ENCODE peak calls at places on chromosomes 1 and 21, in eight cellular contexts. X is fibroblast of lung, I is neural progenitor cell, Z is HCT116, Y is H1, S is MM.1S, P is GM23248, T is keratinocyte. W is an unnamed sample.

GRCh38 chr1:54571803-54572202 is 23.8 kb downstream of the ACOT11 start:
- DNase-seq in X (no peak), I (peak), Z (no peak), Y (no peak), S (no peak), P (no peak), T (no peak), W (no peak)

GRCh38 chr1:26021647-26022403 is at the start of gene EXTL1:
- DNase-seq in X (peak), I (peak), Z (no peak), Y (peak), S (no peak), P (peak), T (no peak), W (peak)

GRCh38 chr1:226825037-226825745 is 45.2 kb upstream of the PSEN2 start:
- DNase-seq in X (no peak), I (no peak), Z (no peak), Y (no peak), S (no peak), P (no peak), T (no peak), W (no peak)

GRCh38 chr1:234722904-234723588 is 113.1 kb upstream of the IRF2BP2 start:
- DNase-seq in X (peak), I (no peak), Z (peak), Y (no peak), S (no peak), P (peak), T (peak), W (peak)

GRCh38 chr1:81681570-81681969 is 119.2 kb upstream of the ADGRL2 start:
- DNase-seq in X (peak), I (no peak), Z (no peak), Y (no peak), S (peak), P (peak), T (no peak), W (peak)

GRCh38 chr1:44721521-44722361 is 9.2 kb downstream of the RNU5D-1 start:
- DNase-seq in X (peak), I (no peak), Z (peak), Y (no peak), S (peak), P (peak), T (peak), W (peak)

GRCh38 chr1:235411489-235412486 is 44.6 kb downstream of the TBCE start:
- DNase-seq in X (no peak), I (no peak), Z (no peak), Y (no peak), S (no peak), P (peak), T (no peak), W (no peak)

GRCh38 chr1:234874291-234875288 is 254.0 kb downstream of the TOMM20 start:
- DNase-seq in X (no peak), I (no peak), Z (no peak), Y (no peak), S (no peak), P (peak), T (no peak), W (no peak)

GRCh38 chr21:15506086-15506485 is 223.7 kb upstream of the USP25 start:
- DNase-seq in X (no peak), I (no peak), Z (no peak), Y (no peak), S (no peak), P (no peak), T (no peak), W (no peak)

GRCh38 chr1:228884196-228884595 is 148.9 kb downstream of the RHOU start:
- DNase-seq in X (no peak), I (no peak), Z (no peak), Y (no peak), S (no peak), P (no peak), T (no peak), W (no peak)

GRCh38 chr21:45885597-45885929 is 96.0 kb upstream of the COL6A1 start:
- DNase-seq in X (no peak), I (no peak), Z (no peak), Y (no peak), S (no peak), P (no peak), T (no peak), W (no peak)

GRCh38 chr1:168195199-168196135 is 16.7 kb downstream of the TIPRL start:
- DNase-seq in X (no peak), I (no peak), Z (no peak), Y (no peak), S (no peak), P (no peak), T (no peak), W (peak)

GRCh38 chr1:183892351-183892793 is 87.5 kb downstream of the RGL1 start:
- DNase-seq in X (peak), I (no peak), Z (no peak), Y (no peak), S (no peak), P (no peak), T (no peak), W (no peak)

GRCh38 chr1:9367806-9368205 is 75.1 kb downstream of the SPSB1 start:
- DNase-seq in X (no peak), I (no peak), Z (no peak), Y (no peak), S (no peak), P (no peak), T (no peak), W (no peak)

GRCh38 chr1:220787069-220787614 is 429 bp downstream of the MTARC1 start:
- DNase-seq in X (no peak), I (no peak), Z (peak), Y (peak), S (peak), P (no peak), T (no peak), W (no peak)

GRCh38 chr1:15616704-15617172 is 520 bp upstream of the DDI2 start:
- DNase-seq in X (no peak), I (peak), Z (no peak), Y (no peak), S (no peak), P (peak), T (no peak), W (peak)

GRCh38 chr1:33634806-33635205 is 162.4 kb downstream of the ZSCAN20 start:
- DNase-seq in X (no peak), I (peak), Z (peak), Y (peak), S (peak), P (peak), T (no peak), W (no peak)

GRCh38 chr1:92478393-92478792 is 8.3 kb downstream of the GFI1 start:
- DNase-seq in X (no peak), I (no peak), Z (no peak), Y (no peak), S (no peak), P (peak), T (no peak), W (no peak)

GRCh38 chr1:92479587-92479986 is 7.1 kb downstream of the GFI1 start:
- DNase-seq in X (no peak), I (no peak), Z (no peak), Y (no peak), S (no peak), P (no peak), T (no peak), W (no peak)

GRCh38 chr1:92473781-92474495 is 12.8 kb downstream of the GFI1 start:
- DNase-seq in X (no peak), I (no peak), Z (no peak), Y (no peak), S (no peak), P (no peak), T (no peak), W (no peak)

GRCh38 chr1:92475029-92475428 is 11.7 kb downstream of the GFI1 start:
- DNase-seq in X (no peak), I (no peak), Z (no peak), Y (no peak), S (no peak), P (no peak), T (no peak), W (no peak)

DNA sequence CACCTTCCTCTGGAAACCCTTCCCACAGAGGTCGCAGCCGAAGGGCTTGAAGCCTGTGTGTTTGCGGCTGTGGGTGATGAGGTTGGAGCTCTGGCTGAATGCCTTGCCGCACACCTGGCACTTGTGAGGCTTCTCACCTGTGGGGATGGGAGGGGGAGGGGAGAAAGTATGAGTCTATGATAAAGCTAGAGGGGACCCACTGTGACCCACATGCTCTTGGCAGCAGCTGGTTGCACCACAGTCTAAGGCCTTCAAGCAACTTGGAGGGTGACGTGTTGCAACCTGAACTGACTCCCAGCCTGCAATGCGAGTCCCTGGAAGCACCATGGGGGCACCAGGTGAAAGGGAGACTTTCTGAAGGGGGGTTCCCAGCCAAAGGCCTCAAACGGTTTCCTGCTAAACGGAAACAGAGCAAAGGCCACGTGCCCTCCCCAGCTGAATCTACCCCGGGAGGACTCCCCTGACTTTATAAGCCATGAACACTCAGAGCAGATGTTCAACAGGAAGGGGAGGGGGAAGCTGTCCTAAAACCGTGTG is 10.6 kb downstream of the GFI1 start:
- DNase-seq in X (no peak), I (no peak), Z (no peak), Y (peak), S (no peak), P (no peak), T (no peak), W (no peak)
- H3K9ac ChIP-seq in X (no peak), I (no peak), Z (no peak), Y (no peak), S (no peak), P (no peak), T (no peak), W (no peak)

GRCh38 chr1:201539561-201540404 is 856 bp downstream of the NAV1 start:
- DNase-seq in X (peak), I (peak), Z (no peak), Y (peak), S (no peak), P (peak), T (no peak), W (peak)
- TF ChIP-seq EZH2 in X (no peak), I (peak), Z (no peak), Y (peak), S (no peak), P (no peak), T (peak), W (no peak)

GRCh38 chr1:89331890-89332289 is 32.0 kb upstream of the GBP6 start:
- DNase-seq in X (no peak), I (no peak), Z (no peak), Y (no peak), S (no peak), P (no peak), T (no peak), W (no peak)

GRCh38 chr1:89335486-89335885 is 28.4 kb upstream of the GBP6 start:
- DNase-seq in X (no peak), I (no peak), Z (no peak), Y (no peak), S (no peak), P (no peak), T (no peak), W (no peak)

DNA sequence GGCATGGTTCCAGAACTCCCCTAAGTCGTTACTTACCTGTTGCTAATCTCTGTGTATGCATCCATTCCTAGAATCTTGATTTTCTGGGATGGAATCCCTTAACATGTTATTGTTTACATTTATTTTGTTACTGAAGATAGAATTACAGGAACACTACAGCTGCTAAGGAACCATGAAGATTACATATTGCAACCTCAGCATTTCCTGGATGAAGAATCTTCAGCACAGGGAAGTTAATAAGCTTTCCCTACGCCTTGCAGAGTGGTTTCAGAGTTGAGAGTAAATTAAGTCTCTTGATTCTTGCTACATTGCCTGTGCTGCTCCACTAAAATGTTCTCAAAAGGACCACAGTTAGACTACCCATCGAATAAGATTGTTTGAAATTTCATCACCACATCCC is 31.4 kb upstream of the GBP6 start:
- DNase-seq in X (no peak), I (no peak), Z (no peak), Y (no peak), S (no peak), P (no peak), T (no peak), W (no peak)
- H3K27ac ChIP-seq in X (no peak), I (no peak), Z (no peak), Y (no peak), S (no peak), P (no peak), T (no peak), W (no peak)

DNA sequence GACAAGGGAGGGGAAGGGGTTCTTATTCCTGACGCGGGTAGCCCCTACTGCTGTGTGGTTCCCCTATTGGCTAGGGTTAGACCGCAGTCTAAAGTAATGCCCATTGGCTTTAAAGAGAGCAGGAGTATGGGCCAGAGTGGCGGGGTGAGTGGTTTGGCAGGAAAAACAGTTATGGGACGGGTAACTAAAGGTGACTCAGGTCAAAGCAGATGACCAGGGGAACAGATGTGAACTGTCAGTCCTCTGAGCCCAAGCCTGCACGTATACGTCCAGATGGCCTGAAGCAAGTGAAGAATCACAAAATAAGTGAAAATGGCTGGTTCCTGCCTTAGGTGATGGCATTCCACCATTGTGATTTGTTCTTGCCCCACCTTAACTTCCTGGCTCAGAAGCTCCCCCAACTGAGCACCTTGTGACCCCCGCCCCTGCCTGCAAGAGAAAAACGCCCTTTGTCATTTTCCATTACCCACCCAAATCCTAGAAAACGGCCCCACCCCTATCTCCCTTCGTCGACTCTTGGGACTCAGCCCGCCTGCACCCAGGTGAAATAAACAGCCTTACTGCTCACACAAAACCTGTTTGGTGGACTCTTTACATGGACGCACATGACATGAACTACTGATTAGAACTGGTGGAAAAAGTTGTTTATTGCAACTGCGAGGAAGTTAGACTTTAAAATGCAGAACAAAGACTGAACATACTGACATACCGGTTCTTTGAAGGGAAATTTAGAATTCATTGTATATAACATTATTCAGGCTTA is 758 bp upstream of the ATAD3B start:
- DNase-seq in X (no peak), I (peak), Z (no peak), Y (peak), S (peak), P (no peak), T (no peak), W (peak)
- H3K9ac ChIP-seq in X (peak), I (peak), Z (peak), Y (peak), S (peak), P (peak), T (peak), W (peak)